ENCODE peak calls at places on chromosomes 6 and 20, in seven cellular contexts. E, L, R, Y, S, C and P are unnamed samples.

GRCh38 chr20:60138263-60139127 is 180.3 kb downstream of the CDH26 start:
- DNase-seq in E (no peak), L (no peak), R (no peak), Y (no peak), S (no peak), C (peak), P (peak)

GRCh38 chr6:143773503-143773902 is 69.6 kb upstream of the LTV1 start:
- DNase-seq in E (no peak), L (no peak), R (no peak), Y (no peak), S (no peak), C (no peak), P (no peak)

GRCh38 chr6:11921017-11921438 is 91.1 kb upstream of the HIVEP1 start:
- DNase-seq in E (no peak), L (peak), R (no peak), Y (no peak), S (no peak), C (peak), P (peak)

GRCh38 chr6:157172830-157173536 is 150.3 kb downstream of the TMEM242 start:
- DNase-seq in E (no peak), L (no peak), R (no peak), Y (no peak), S (no peak), C (no peak), P (no peak)

GRCh38 chr6:32152414-32153251 is 894 bp upstream of the PRRT1 start:
- DNase-seq in E (no peak), L (no peak), R (no peak), Y (no peak), S (no peak), C (peak), P (peak)

GRCh38 chr6:79671605-79672266 is 40.6 kb downstream of the SH3BGRL2 start:
- DNase-seq in E (no peak), L (peak), R (no peak), Y (peak), S (no peak), C (peak), P (no peak)

GRCh38 chr6:118709859-118710350 is 58.5 kb upstream of the CEP85L start:
- DNase-seq in E (no peak), L (no peak), R (peak), Y (no peak), S (no peak), C (peak), P (no peak)

GRCh38 chr6:54076159-54076789 is 35.0 kb upstream of the MLIP start:
- DNase-seq in E (no peak), L (no peak), R (no peak), Y (no peak), S (no peak), C (no peak), P (no peak)

GRCh38 chr6:6661684-6662083 is 73.2 kb downstream of the LY86 start:
- DNase-seq in E (no peak), L (no peak), R (no peak), Y (peak), S (no peak), C (no peak), P (no peak)

GRCh38 chr20:24337074-24337473 is 132.4 kb upstream of the SYNDIG1 start:
- DNase-seq in E (no peak), L (no peak), R (no peak), Y (no peak), S (no peak), C (no peak), P (no peak)

GRCh38 chr6:7723554-7723953 is 2.3 kb upstream of the BMP6 start:
- DNase-seq in E (no peak), L (no peak), R (no peak), Y (no peak), S (no peak), C (no peak), P (no peak)

GRCh38 chr6:113723182-113723581 is 134.0 kb upstream of the MARCKS start:
- DNase-seq in E (no peak), L (no peak), R (no peak), Y (no peak), S (no peak), C (no peak), P (no peak)

GRCh38 chr6:89082439-89082838 is 1.9 kb downstream of the PNRC1 start:
- DNase-seq in E (no peak), L (no peak), R (no peak), Y (no peak), S (no peak), C (no peak), P (no peak)

GRCh38 chr20:3738109-3739053 is 5.9 kb downstream of the HSPA12B start:
- DNase-seq in E (no peak), L (no peak), R (no peak), Y (peak), S (no peak), C (no peak), P (no peak)

GRCh38 chr20:8095648-8096572 is 36.2 kb upstream of the PLCB1 start:
- DNase-seq in E (no peak), L (no peak), R (no peak), Y (no peak), S (no peak), C (no peak), P (no peak)

GRCh38 chr6:52929321-52930164 is 20.0 kb upstream of the GSTA3 start:
- DNase-seq in E (no peak), L (peak), R (no peak), Y (peak), S (no peak), C (no peak), P (no peak)

GRCh38 chr6:98384766-98385165 is 449.6 kb upstream of the POU3F2 start:
- DNase-seq in E (no peak), L (no peak), R (no peak), Y (no peak), S (no peak), C (no peak), P (no peak)

GRCh38 chr6:149860834-149861602 is 3.1 kb downstream of the LRP11 start:
- DNase-seq in E (no peak), L (no peak), R (no peak), Y (peak), S (no peak), C (no peak), P (no peak)

GRCh38 chr20:5003626-5004025 is 2.3 kb upstream of the SLC23A2 start:
- DNase-seq in E (no peak), L (no peak), R (no peak), Y (no peak), S (no peak), C (no peak), P (peak)

DNA sequence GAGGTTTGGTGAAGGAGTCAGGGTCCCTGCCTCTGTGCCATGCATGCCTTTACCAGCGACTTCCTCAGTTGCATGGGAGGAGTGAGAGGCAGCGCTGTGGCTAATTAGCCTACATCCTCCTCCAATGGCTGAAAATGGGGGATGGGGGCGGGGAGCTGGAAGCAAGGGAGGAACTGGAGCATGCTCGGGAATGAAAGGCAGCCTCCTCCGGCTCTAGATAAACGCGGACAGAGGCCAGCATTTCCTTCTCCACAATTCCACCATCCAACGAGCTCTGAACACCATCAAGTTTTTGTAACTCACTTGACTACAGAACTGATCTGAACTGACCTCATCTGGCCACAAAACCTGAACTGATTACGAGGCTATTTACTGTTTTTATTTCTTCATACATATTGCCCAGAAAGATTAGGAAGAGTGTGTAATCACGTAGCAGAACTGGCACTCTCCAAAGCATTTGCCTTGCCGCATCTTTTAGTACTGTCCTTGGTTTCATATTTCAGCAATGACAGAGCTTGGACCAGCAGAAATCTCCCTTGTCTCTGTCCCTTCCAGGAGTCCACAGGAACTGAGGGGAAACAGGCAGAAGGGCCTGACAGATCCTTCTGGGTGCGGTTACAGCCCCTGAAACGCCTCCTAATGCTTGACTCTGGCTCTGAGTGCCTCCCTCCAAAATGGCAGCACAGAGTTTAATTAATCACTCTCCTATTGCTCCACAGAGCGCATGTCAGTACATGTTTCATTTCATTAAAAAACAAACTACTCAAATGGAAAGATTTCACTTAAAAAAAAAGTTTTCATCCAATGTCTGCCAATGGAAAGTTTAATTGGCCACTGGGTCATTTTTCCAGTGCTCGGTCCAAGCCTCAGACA is 58.2 kb upstream of the TRAF3IP2 start:
- DNase-seq in E (peak), L (no peak), R (no peak), Y (no peak), S (peak), C (peak), P (no peak)
- TF ChIP-seq SP1 in E (no peak), L (no peak), R (no peak), Y (no peak), S (peak), C (no peak), P (no peak)

GRCh38 chr6:136791296-136792065 is 796 bp downstream of the MAP3K5 start:
- DNase-seq in E (peak), L (no peak), R (peak), Y (no peak), S (no peak), C (peak), P (peak)
- TF ChIP-seq SP1 in E (no peak), L (peak), R (peak), Y (no peak), S (no peak), C (no peak), P (no peak)

GRCh38 chr20:31676534-31677030 is 38.9 kb downstream of the COX4I2 start:
- DNase-seq in E (no peak), L (no peak), R (no peak), Y (no peak), S (no peak), C (peak), P (no peak)

GRCh38 chr20:31673943-31674463 is 36.3 kb downstream of the COX4I2 start:
- DNase-seq in E (no peak), L (no peak), R (no peak), Y (no peak), S (no peak), C (no peak), P (no peak)

GRCh38 chr20:31675828-31676533 is 38.3 kb downstream of the COX4I2 start:
- DNase-seq in E (no peak), L (no peak), R (no peak), Y (no peak), S (no peak), C (peak), P (no peak)

GRCh38 chr20:31673435-31673834 is 35.7 kb downstream of the COX4I2 start:
- DNase-seq in E (no peak), L (no peak), R (no peak), Y (no peak), S (no peak), C (no peak), P (no peak)

DNA sequence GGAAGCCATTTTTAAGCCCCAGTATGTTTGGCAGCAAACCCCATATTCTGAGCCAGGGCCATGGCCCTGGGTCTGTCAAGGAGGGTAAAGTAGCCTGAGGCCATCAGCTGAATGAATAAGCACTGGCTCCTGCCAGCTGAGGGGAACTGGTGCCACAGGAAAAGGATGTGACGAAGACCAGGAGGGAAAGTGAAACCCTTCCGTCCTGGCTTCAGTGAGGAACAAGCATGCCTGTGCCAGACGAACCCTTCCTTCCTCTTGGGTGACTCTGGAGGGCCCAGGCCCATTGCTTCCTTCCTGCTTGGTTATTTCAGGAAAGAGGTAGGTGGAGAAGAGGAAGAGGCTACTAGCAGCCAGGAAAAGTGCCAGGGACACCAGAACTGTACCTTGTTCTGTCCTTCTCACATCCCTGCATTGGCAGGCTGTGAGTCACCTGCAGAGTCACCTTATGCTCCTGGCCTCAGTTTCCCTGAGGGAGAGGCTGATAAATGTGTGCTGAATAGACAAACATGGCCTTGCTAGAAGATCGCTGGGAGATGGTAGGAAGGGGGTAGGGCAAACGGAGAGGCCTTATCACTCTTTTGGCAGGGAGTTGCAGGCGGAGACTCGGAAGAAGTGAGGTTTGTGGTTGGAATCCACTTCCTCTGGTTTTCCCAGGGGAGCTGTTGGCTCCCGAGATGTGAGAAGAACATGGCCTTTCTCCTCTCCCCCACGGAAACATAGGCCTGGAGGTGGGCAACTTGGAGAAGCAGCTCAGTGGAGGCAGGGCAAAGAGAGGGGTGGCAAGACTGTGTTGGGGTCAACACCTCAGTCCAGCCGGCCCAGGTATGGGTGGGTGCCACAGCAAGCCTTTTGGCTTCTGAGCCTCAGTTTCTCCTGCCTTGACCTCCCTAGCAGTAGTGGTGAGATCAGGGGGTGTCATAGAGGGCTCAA is 37.4 kb downstream of the COX4I2 start:
- DNase-seq in E (no peak), L (no peak), R (no peak), Y (no peak), S (no peak), C (peak), P (no peak)
- TF ChIP-seq SP1 in E (no peak), L (no peak), R (no peak), Y (no peak), S (no peak), C (no peak), P (no peak)

DNA sequence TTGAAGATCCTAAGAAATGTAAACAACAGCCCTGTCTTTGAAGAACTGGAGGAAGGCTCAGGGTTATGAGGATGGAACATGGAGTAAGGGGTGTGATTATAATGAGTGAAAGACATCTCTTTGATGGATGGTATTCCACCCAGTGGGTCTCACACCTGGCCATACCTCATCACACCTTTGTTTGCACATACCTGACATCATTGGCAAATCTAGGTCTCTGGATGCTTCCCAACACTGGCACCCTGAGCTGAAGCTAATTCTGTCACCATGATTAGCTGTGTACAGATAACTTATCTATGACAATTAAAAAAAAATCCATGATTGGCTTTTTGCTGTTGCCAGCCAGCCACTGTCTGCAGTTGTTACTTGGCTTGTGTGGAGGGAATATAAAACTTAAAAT is 249.3 kb downstream of the SOX4 start:
- DNase-seq in E (no peak), L (no peak), R (no peak), Y (no peak), S (no peak), C (no peak), P (no peak)
- TF ChIP-seq SP1 in E (no peak), L (no peak), R (no peak), Y (no peak), S (no peak), C (no peak), P (no peak)

DNA sequence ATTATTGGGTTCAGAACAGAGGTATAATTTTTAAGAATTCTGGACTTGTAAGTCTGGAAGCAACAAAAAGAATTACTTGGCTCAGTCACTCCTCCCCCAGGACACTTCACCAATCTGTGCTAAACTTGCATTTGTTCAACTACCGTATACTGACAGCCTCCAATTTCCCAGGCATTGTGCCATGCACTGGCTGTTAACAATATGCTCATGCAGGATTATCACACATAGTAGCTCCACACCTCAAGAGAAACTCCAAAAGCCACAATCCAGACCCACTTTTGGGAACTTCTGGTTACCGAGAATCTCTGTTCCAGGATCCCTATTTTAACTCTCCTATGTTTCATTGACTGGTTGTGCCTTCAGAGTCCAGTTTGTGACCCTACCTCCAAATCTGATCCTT is 7.7 kb downstream of the ADGRF1 start:
- DNase-seq in E (no peak), L (no peak), R (no peak), Y (no peak), S (no peak), C (no peak), P (no peak)
- TF ChIP-seq SP1 in E (no peak), L (no peak), R (no peak), Y (no peak), S (no peak), C (no peak), P (no peak)

GRCh38 chr6:90247262-90247661 is 49.4 kb downstream of the BACH2 start:
- DNase-seq in E (no peak), L (no peak), R (no peak), Y (no peak), S (no peak), C (no peak), P (no peak)

GRCh38 chr6:90250405-90250804 is 46.2 kb downstream of the BACH2 start:
- DNase-seq in E (no peak), L (no peak), R (no peak), Y (no peak), S (no peak), C (no peak), P (no peak)

GRCh38 chr6:90251295-90251992 is 45.2 kb downstream of the BACH2 start:
- DNase-seq in E (no peak), L (no peak), R (peak), Y (no peak), S (no peak), C (no peak), P (no peak)

GRCh38 chr6:90249044-90249443 is 47.6 kb downstream of the BACH2 start:
- DNase-seq in E (no peak), L (no peak), R (no peak), Y (no peak), S (no peak), C (no peak), P (no peak)

DNA sequence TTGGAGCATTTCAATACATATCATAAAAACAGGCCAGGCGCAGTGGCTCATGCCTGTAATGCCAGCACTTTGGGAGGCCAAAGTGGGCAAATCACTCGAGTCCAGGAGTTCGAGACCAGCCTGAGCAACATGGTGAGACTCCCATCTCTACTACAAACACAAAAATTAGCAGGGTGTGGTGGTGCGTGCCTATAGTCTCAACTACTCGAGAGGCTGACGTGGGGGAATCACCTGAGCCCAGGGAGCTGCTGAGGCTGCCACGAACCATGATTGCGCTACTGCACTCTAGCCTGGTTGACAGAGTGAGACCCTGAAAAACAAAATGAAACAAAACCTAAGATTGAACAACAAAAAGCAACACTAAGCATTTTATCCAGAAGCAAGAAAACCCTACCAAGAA is 47.2 kb downstream of the BACH2 start:
- DNase-seq in E (no peak), L (no peak), R (no peak), Y (no peak), S (no peak), C (no peak), P (no peak)
- TF ChIP-seq SP1 in E (no peak), L (no peak), R (no peak), Y (no peak), S (no peak), C (no peak), P (no peak)

GRCh38 chr6:38504996-38505395 is 134.7 kb downstream of the BTBD9 start:
- DNase-seq in E (no peak), L (no peak), R (no peak), Y (no peak), S (no peak), C (no peak), P (no peak)

GRCh38 chr6:38502423-38502822 is 137.3 kb downstream of the BTBD9 start:
- DNase-seq in E (no peak), L (no peak), R (no peak), Y (peak), S (no peak), C (no peak), P (no peak)

GRCh38 chr6:38501931-38502330 is 137.8 kb downstream of the BTBD9 start:
- DNase-seq in E (no peak), L (no peak), R (no peak), Y (no peak), S (no peak), C (no peak), P (no peak)

GRCh38 chr6:38503940-38504682 is 135.6 kb downstream of the BTBD9 start:
- DNase-seq in E (no peak), L (no peak), R (no peak), Y (no peak), S (no peak), C (no peak), P (no peak)

GRCh38 chr6:38503032-38503784 is 136.5 kb downstream of the BTBD9 start:
- DNase-seq in E (peak), L (no peak), R (no peak), Y (no peak), S (no peak), C (no peak), P (no peak)
- TF ChIP-seq SP1 in E (no peak), L (no peak), R (no peak), Y (no peak), S (no peak), C (no peak), P (no peak)